ENCODE peak calls at places on chromosome 5, in seven cellular contexts. One of them, this sample, is unnamed.

GRCh38 chr5:98840946-98841345 is 67.5 kb downstream of the RGMB start:
- DNase-seq in MCF 10A: no peak
- DNase-seq in iPS-NIHi11: no peak
- DNase-seq in activated CD4-positive, alpha-beta T cell treated with anti-CD3 and anti-CD28 coated beads for 48 hours: no peak
- DNase-seq in stimulated activated CD8-positive, alpha-beta memory T cell treated with anti-CD3 and anti-CD28 coated beads, Interleukin-15, amount 100 ng/mL, for 24 hours: no peak
- DNase-seq in AG08396: no peak
- DNase-seq in erythroblast: no peak
- DNase-seq in this sample: no peak

GRCh38 chr5:117794847-117795246 is 1193.5 kb downstream of the DTWD2 start:
- DNase-seq in AG08396: peak; percentile 4
- DNase-seq in iPS-NIHi11: no peak
- DNase-seq in activated CD4-positive, alpha-beta T cell treated with anti-CD3 and anti-CD28 coated beads for 48 hours: no peak
- DNase-seq in stimulated activated CD8-positive, alpha-beta memory T cell treated with anti-CD3 and anti-CD28 coated beads, Interleukin-15, amount 100 ng/mL, for 24 hours: no peak
- DNase-seq in MCF 10A: no peak
- DNase-seq in erythroblast: no peak
- DNase-seq in this sample: no peak

GRCh38 chr5:151037561-151038291 is 17.3 kb downstream of the GPX3 start:
- DNase-seq in iPS-NIHi11: no peak
- DNase-seq in MCF 10A: no peak
- DNase-seq in AG08396: peak; percentile 84
- DNase-seq in stimulated activated CD8-positive, alpha-beta memory T cell treated with anti-CD3 and anti-CD28 coated beads, Interleukin-15, amount 100 ng/mL, for 24 hours: no peak
- DNase-seq in erythroblast: no peak
- DNase-seq in activated CD4-positive, alpha-beta T cell treated with anti-CD3 and anti-CD28 coated beads for 48 hours: no peak
- DNase-seq in this sample: no peak

GRCh38 chr5:14954620-14955343 is 83.2 kb upstream of the ANKH start:
- DNase-seq in activated CD4-positive, alpha-beta T cell treated with anti-CD3 and anti-CD28 coated beads for 48 hours: no peak
- DNase-seq in iPS-NIHi11: no peak
- DNase-seq in erythroblast: no peak
- DNase-seq in stimulated activated CD8-positive, alpha-beta memory T cell treated with anti-CD3 and anti-CD28 coated beads, Interleukin-15, amount 100 ng/mL, for 24 hours: no peak
- DNase-seq in MCF 10A: no peak
- DNase-seq in AG08396: no peak
- DNase-seq in this sample: no peak

GRCh38 chr5:143002459-143003327 is 232.5 kb downstream of the ARHGAP26 start:
- DNase-seq in iPS-NIHi11: peak; percentile 52
- DNase-seq in MCF 10A: peak; percentile 96
- DNase-seq in stimulated activated CD8-positive, alpha-beta memory T cell treated with anti-CD3 and anti-CD28 coated beads, Interleukin-15, amount 100 ng/mL, for 24 hours: no peak
- DNase-seq in AG08396: peak; percentile 47
- DNase-seq in activated CD4-positive, alpha-beta T cell treated with anti-CD3 and anti-CD28 coated beads for 48 hours: peak; percentile 64
- DNase-seq in erythroblast: peak; percentile 26
- DNase-seq in this sample: peak; percentile 54

GRCh38 chr5:57338068-57338848 is 144.4 kb downstream of the ACTBL2 start:
- DNase-seq in activated CD4-positive, alpha-beta T cell treated with anti-CD3 and anti-CD28 coated beads for 48 hours: peak; percentile 15
- DNase-seq in stimulated activated CD8-positive, alpha-beta memory T cell treated with anti-CD3 and anti-CD28 coated beads, Interleukin-15, amount 100 ng/mL, for 24 hours: no peak
- DNase-seq in AG08396: no peak
- DNase-seq in iPS-NIHi11: peak; percentile 65
- DNase-seq in MCF 10A: peak; percentile 58
- DNase-seq in erythroblast: peak; percentile 41
- DNase-seq in this sample: peak; percentile 33

GRCh38 chr5:93252165-93252564 is 328.9 kb downstream of the NR2F1-AS1 start:
- DNase-seq in activated CD4-positive, alpha-beta T cell treated with anti-CD3 and anti-CD28 coated beads for 48 hours: no peak
- DNase-seq in AG08396: no peak
- DNase-seq in iPS-NIHi11: no peak
- DNase-seq in MCF 10A: no peak
- DNase-seq in stimulated activated CD8-positive, alpha-beta memory T cell treated with anti-CD3 and anti-CD28 coated beads, Interleukin-15, amount 100 ng/mL, for 24 hours: no peak
- DNase-seq in erythroblast: no peak
- DNase-seq in this sample: no peak

GRCh38 chr5:97100486-97100885 is 41.9 kb downstream of the LIX1 start:
- DNase-seq in activated CD4-positive, alpha-beta T cell treated with anti-CD3 and anti-CD28 coated beads for 48 hours: no peak
- DNase-seq in iPS-NIHi11: no peak
- DNase-seq in stimulated activated CD8-positive, alpha-beta memory T cell treated with anti-CD3 and anti-CD28 coated beads, Interleukin-15, amount 100 ng/mL, for 24 hours: no peak
- DNase-seq in MCF 10A: no peak
- DNase-seq in AG08396: no peak
- DNase-seq in erythroblast: no peak
- DNase-seq in this sample: no peak

GRCh38 chr5:173217626-173218397 is 17.2 kb downstream of the NKX2-5 start:
- DNase-seq in activated CD4-positive, alpha-beta T cell treated with anti-CD3 and anti-CD28 coated beads for 48 hours: no peak
- DNase-seq in MCF 10A: no peak
- DNase-seq in stimulated activated CD8-positive, alpha-beta memory T cell treated with anti-CD3 and anti-CD28 coated beads, Interleukin-15, amount 100 ng/mL, for 24 hours: no peak
- DNase-seq in iPS-NIHi11: peak; percentile 62
- DNase-seq in AG08396: no peak
- DNase-seq in erythroblast: no peak
- DNase-seq in this sample: peak; percentile 22

GRCh38 chr5:39587675-39588074 is 162.9 kb upstream of the DAB2 start:
- DNase-seq in MCF 10A: no peak
- DNase-seq in erythroblast: no peak
- DNase-seq in activated CD4-positive, alpha-beta T cell treated with anti-CD3 and anti-CD28 coated beads for 48 hours: no peak
- DNase-seq in iPS-NIHi11: no peak
- DNase-seq in AG08396: no peak
- DNase-seq in stimulated activated CD8-positive, alpha-beta memory T cell treated with anti-CD3 and anti-CD28 coated beads, Interleukin-15, amount 100 ng/mL, for 24 hours: no peak
- DNase-seq in this sample: no peak

GRCh38 chr5:6108540-6108848 is 269.9 kb downstream of the MED10 start:
- DNase-seq in AG08396: no peak
- DNase-seq in erythroblast: no peak
- DNase-seq in iPS-NIHi11: no peak
- DNase-seq in MCF 10A: no peak
- DNase-seq in stimulated activated CD8-positive, alpha-beta memory T cell treated with anti-CD3 and anti-CD28 coated beads, Interleukin-15, amount 100 ng/mL, for 24 hours: no peak
- DNase-seq in activated CD4-positive, alpha-beta T cell treated with anti-CD3 and anti-CD28 coated beads for 48 hours: no peak
- DNase-seq in this sample: no peak

GRCh38 chr5:154771383-154771901 is 16.3 kb downstream of the LARP1 start:
- DNase-seq in erythroblast: peak; percentile 36
- DNase-seq in activated CD4-positive, alpha-beta T cell treated with anti-CD3 and anti-CD28 coated beads for 48 hours: no peak
- DNase-seq in AG08396: peak; percentile 80
- DNase-seq in stimulated activated CD8-positive, alpha-beta memory T cell treated with anti-CD3 and anti-CD28 coated beads, Interleukin-15, amount 100 ng/mL, for 24 hours: no peak
- DNase-seq in iPS-NIHi11: no peak
- DNase-seq in MCF 10A: no peak
- DNase-seq in this sample: no peak

GRCh38 chr5:134083517-134083916 is 31.0 kb upstream of the TCF7 start:
- DNase-seq in stimulated activated CD8-positive, alpha-beta memory T cell treated with anti-CD3 and anti-CD28 coated beads, Interleukin-15, amount 100 ng/mL, for 24 hours: no peak
- DNase-seq in MCF 10A: no peak
- DNase-seq in AG08396: no peak
- DNase-seq in erythroblast: no peak
- DNase-seq in iPS-NIHi11: no peak
- DNase-seq in activated CD4-positive, alpha-beta T cell treated with anti-CD3 and anti-CD28 coated beads for 48 hours: no peak
- DNase-seq in this sample: no peak

GRCh38 chr5:34530637-34531036 is 125.5 kb upstream of the RAI14 start:
- DNase-seq in iPS-NIHi11: no peak
- DNase-seq in MCF 10A: no peak
- DNase-seq in activated CD4-positive, alpha-beta T cell treated with anti-CD3 and anti-CD28 coated beads for 48 hours: no peak
- DNase-seq in stimulated activated CD8-positive, alpha-beta memory T cell treated with anti-CD3 and anti-CD28 coated beads, Interleukin-15, amount 100 ng/mL, for 24 hours: no peak
- DNase-seq in erythroblast: no peak
- DNase-seq in AG08396: no peak
- DNase-seq in this sample: peak; percentile 62

GRCh38 chr5:157155297-157155696 is 10.8 kb downstream of the GARIN3 start:
- DNase-seq in activated CD4-positive, alpha-beta T cell treated with anti-CD3 and anti-CD28 coated beads for 48 hours: no peak
- DNase-seq in erythroblast: no peak
- DNase-seq in iPS-NIHi11: no peak
- DNase-seq in MCF 10A: no peak
- DNase-seq in stimulated activated CD8-positive, alpha-beta memory T cell treated with anti-CD3 and anti-CD28 coated beads, Interleukin-15, amount 100 ng/mL, for 24 hours: no peak
- DNase-seq in AG08396: no peak
- DNase-seq in this sample: no peak

GRCh38 chr5:178213003-178213449 is 8.7 kb downstream of the HNRNPAB start:
- DNase-seq in AG08396: no peak
- DNase-seq in erythroblast: no peak
- DNase-seq in activated CD4-positive, alpha-beta T cell treated with anti-CD3 and anti-CD28 coated beads for 48 hours: no peak
- DNase-seq in MCF 10A: no peak
- DNase-seq in stimulated activated CD8-positive, alpha-beta memory T cell treated with anti-CD3 and anti-CD28 coated beads, Interleukin-15, amount 100 ng/mL, for 24 hours: no peak
- DNase-seq in iPS-NIHi11: no peak
- DNase-seq in this sample: no peak

GRCh38 chr5:103450333-103451061 is 112.1 kb downstream of the NUDT12 start:
- DNase-seq in activated CD4-positive, alpha-beta T cell treated with anti-CD3 and anti-CD28 coated beads for 48 hours: no peak
- DNase-seq in erythroblast: no peak
- DNase-seq in stimulated activated CD8-positive, alpha-beta memory T cell treated with anti-CD3 and anti-CD28 coated beads, Interleukin-15, amount 100 ng/mL, for 24 hours: no peak
- DNase-seq in iPS-NIHi11: no peak
- DNase-seq in AG08396: peak; percentile 44
- DNase-seq in MCF 10A: peak; percentile 29
- DNase-seq in this sample: peak; percentile 76

GRCh38 chr5:135832941-135833340 is 1.5 kb upstream of the SLC25A48 start:
- DNase-seq in iPS-NIHi11: no peak
- DNase-seq in MCF 10A: no peak
- DNase-seq in erythroblast: no peak
- DNase-seq in activated CD4-positive, alpha-beta T cell treated with anti-CD3 and anti-CD28 coated beads for 48 hours: no peak
- DNase-seq in AG08396: no peak
- DNase-seq in stimulated activated CD8-positive, alpha-beta memory T cell treated with anti-CD3 and anti-CD28 coated beads, Interleukin-15, amount 100 ng/mL, for 24 hours: no peak
- DNase-seq in this sample: no peak

GRCh38 chr5:36363101-36363500 is 61.4 kb upstream of the RANBP3L start:
- DNase-seq in MCF 10A: peak; percentile 72
- DNase-seq in AG08396: peak; percentile 45
- DNase-seq in stimulated activated CD8-positive, alpha-beta memory T cell treated with anti-CD3 and anti-CD28 coated beads, Interleukin-15, amount 100 ng/mL, for 24 hours: no peak
- DNase-seq in iPS-NIHi11: peak; percentile 50
- DNase-seq in activated CD4-positive, alpha-beta T cell treated with anti-CD3 and anti-CD28 coated beads for 48 hours: no peak
- DNase-seq in erythroblast: no peak
- DNase-seq in this sample: peak; percentile 86

GRCh38 chr5:155460501-155460931 is 447.0 kb downstream of the KIF4B start:
- DNase-seq in erythroblast: no peak
- DNase-seq in MCF 10A: no peak
- DNase-seq in iPS-NIHi11: no peak
- DNase-seq in stimulated activated CD8-positive, alpha-beta memory T cell treated with anti-CD3 and anti-CD28 coated beads, Interleukin-15, amount 100 ng/mL, for 24 hours: no peak
- DNase-seq in AG08396: no peak
- DNase-seq in activated CD4-positive, alpha-beta T cell treated with anti-CD3 and anti-CD28 coated beads for 48 hours: no peak
- DNase-seq in this sample: no peak

GRCh38 chr5:28286566-28286965 is 1248.2 kb upstream of the CDH9 start:
- DNase-seq in activated CD4-positive, alpha-beta T cell treated with anti-CD3 and anti-CD28 coated beads for 48 hours: no peak
- DNase-seq in iPS-NIHi11: no peak
- DNase-seq in AG08396: no peak
- DNase-seq in MCF 10A: no peak
- DNase-seq in erythroblast: no peak
- DNase-seq in stimulated activated CD8-positive, alpha-beta memory T cell treated with anti-CD3 and anti-CD28 coated beads, Interleukin-15, amount 100 ng/mL, for 24 hours: no peak
- DNase-seq in this sample: peak; percentile 48

GRCh38 chr5:39691993-39692392 is 267.2 kb upstream of the DAB2 start:
- DNase-seq in activated CD4-positive, alpha-beta T cell treated with anti-CD3 and anti-CD28 coated beads for 48 hours: no peak
- DNase-seq in erythroblast: no peak
- DNase-seq in stimulated activated CD8-positive, alpha-beta memory T cell treated with anti-CD3 and anti-CD28 coated beads, Interleukin-15, amount 100 ng/mL, for 24 hours: no peak
- DNase-seq in MCF 10A: peak; percentile 35
- DNase-seq in AG08396: no peak
- DNase-seq in iPS-NIHi11: peak; percentile 25
- DNase-seq in this sample: peak; percentile 26

This sample was measured in bronchial epithelial cell.